ENCODE peak calls at places on chromosome 1, in five cellular contexts. M, Q, K, T and F are unnamed samples.

GRCh38 chr1:221381858-221382623 is 359.8 kb downstream of the DUSP10 start:
- DNase-seq in M (no peak), Q (no peak), K (no peak), T (no peak), F (no peak)

GRCh38 chr1:43687301-43688108 is 19.8 kb upstream of the ST3GAL3 start:
- DNase-seq in M (no peak), Q (no peak), K (peak), T (no peak), F (no peak)

GRCh38 chr1:91578320-91579109 is 77.9 kb downstream of the CDC7 start:
- DNase-seq in M (no peak), Q (no peak), K (no peak), T (peak), F (no peak)

GRCh38 chr1:3597599-3597964 is 13.7 kb downstream of the MEGF6 start:
- DNase-seq in M (peak), Q (no peak), K (no peak), T (no peak), F (peak)

GRCh38 chr1:161039546-161039945 is 782 bp upstream of the TSTD1 start:
- DNase-seq in M (no peak), Q (no peak), K (no peak), T (no peak), F (no peak)

GRCh38 chr1:108646661-108647269 is 14.1 kb downstream of the HENMT1 start:
- DNase-seq in M (peak), Q (no peak), K (peak), T (peak), F (peak)

GRCh38 chr1:184545601-184546000 is 158.8 kb downstream of the C1orf21 start:
- DNase-seq in M (no peak), Q (no peak), K (no peak), T (peak), F (no peak)

GRCh38 chr1:63537940-63538339 is 14.6 kb downstream of the EFCAB7 start:
- DNase-seq in M (peak), Q (no peak), K (no peak), T (peak), F (peak)

GRCh38 chr1:177181631-177182291 is 11.0 kb downstream of the BRINP2 start:
- DNase-seq in M (peak), Q (no peak), K (peak), T (peak), F (peak)

GRCh38 chr1:218366322-218367052 is 21.4 kb downstream of the TGFB2 start:
- DNase-seq in M (no peak), Q (no peak), K (no peak), T (no peak), F (no peak)

GRCh38 chr1:54581621-54582035 is 33.6 kb downstream of the ACOT11 start:
- DNase-seq in M (no peak), Q (peak), K (peak), T (peak), F (no peak)

GRCh38 chr1:91885331-91885715 is 628 bp downstream of the TGFBR3 start:
- DNase-seq in M (no peak), Q (no peak), K (peak), T (peak), F (no peak)

GRCh38 chr1:202376247-202376646 is 27.7 kb downstream of the PPP1R12B start:
- DNase-seq in M (no peak), Q (no peak), K (no peak), T (no peak), F (no peak)

GRCh38 chr1:36583980-36584805 is 101.5 kb upstream of the CSF3R start:
- DNase-seq in M (no peak), Q (no peak), K (no peak), T (no peak), F (no peak)

GRCh38 chr1:185267701-185268100 is 49.3 kb downstream of the IVNS1ABP start:
- DNase-seq in M (no peak), Q (no peak), K (no peak), T (no peak), F (no peak)

GRCh38 chr1:220281159-220281574 is 8.9 kb upstream of the RAB3GAP2 start:
- DNase-seq in M (no peak), Q (no peak), K (no peak), T (peak), F (no peak)

GRCh38 chr1:10796029-10796944 is at the start of gene CASZ1:
- DNase-seq in M (no peak), Q (peak), K (peak), T (peak), F (no peak)

GRCh38 chr1:172449585-172450523 is 6.0 kb upstream of the PIGC start:
- DNase-seq in M (peak), Q (no peak), K (peak), T (peak), F (no peak)

GRCh38 chr1:93338426-93338825 is 7.3 kb upstream of the DR1 start:
- DNase-seq in M (no peak), Q (no peak), K (no peak), T (peak), F (no peak)

GRCh38 chr1:111139234-111139955 is 498 bp downstream of the DRAM2 start:
- DNase-seq in M (peak), Q (no peak), K (no peak), T (peak), F (peak)

GRCh38 chr1:91015358-91015780 is 6.5 kb downstream of the ZNF644 start:
- DNase-seq in M (no peak), Q (no peak), K (no peak), T (peak), F (no peak)

GRCh38 chr1:111988377-111988742 is 1.1 kb downstream of the KCND3 start:
- DNase-seq in M (no peak), Q (no peak), K (no peak), T (no peak), F (no peak)

GRCh38 chr1:228404107-228404720 is 2.4 kb downstream of the TRIM11 start:
- DNase-seq in M (peak), Q (no peak), K (no peak), T (no peak), F (peak)

GRCh38 chr1:119160435-119160834 is 20.0 kb upstream of the WARS2 start:
- DNase-seq in M (no peak), Q (no peak), K (no peak), T (no peak), F (no peak)

GRCh38 chr1:181135815-181136737 is 47.6 kb downstream of the IER5 start:
- DNase-seq in M (no peak), Q (no peak), K (no peak), T (peak), F (no peak)

GRCh38 chr1:159598196-159598595 is 10.6 kb downstream of the APCS start:
- DNase-seq in M (no peak), Q (no peak), K (no peak), T (peak), F (no peak)

GRCh38 chr1:22447581-22448215 is 4.0 kb upstream of the ZBTB40 start:
- DNase-seq in M (no peak), Q (no peak), K (no peak), T (peak), F (no peak)

DNA sequence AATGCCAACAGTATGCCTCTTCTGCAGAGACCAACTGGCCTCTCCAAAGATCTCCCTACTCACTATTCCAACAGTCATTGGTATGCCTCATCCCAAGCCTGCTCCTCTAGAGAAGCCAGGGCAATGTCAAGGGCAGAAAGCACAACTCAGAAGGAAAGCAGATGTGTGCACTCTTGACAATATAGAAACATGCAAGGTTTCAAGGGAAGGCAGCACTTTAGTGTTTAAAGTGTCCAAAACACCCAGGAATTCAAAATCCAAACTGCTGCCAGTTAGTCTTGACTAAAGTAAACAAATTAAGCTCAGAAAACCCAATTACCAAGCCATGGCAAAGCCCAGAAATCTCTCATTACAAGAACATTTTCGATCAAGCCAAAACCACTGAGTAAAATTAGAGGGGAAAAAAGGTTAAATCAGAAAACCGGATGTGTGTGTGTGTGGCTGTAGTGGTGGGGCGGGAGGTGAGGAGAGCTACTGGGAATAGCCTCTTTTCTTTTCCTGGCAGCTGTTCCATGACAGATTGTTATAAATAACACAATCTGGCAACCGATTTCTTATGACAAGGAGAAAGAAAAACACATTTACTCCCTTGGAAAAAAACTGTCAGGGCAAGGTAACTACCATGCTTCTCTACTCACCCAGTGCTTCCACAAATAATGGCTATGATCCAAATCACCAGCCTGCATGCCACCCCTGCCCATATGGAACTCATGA is 39.2 kb downstream of the EIF2B3 start:
- DNase-seq in M (no peak), Q (no peak), K (peak), T (no peak), F (no peak)
- H3K4me3 ChIP-seq in M (no peak), Q (no peak), K (no peak), T (no peak), F (no peak)

GRCh38 chr1:225825078-225825477 is 15.2 kb downstream of the EPHX1 start:
- DNase-seq in M (no peak), Q (no peak), K (no peak), T (no peak), F (no peak)

GRCh38 chr1:225825606-225826005 is 15.7 kb downstream of the EPHX1 start:
- DNase-seq in M (no peak), Q (no peak), K (no peak), T (no peak), F (no peak)

GRCh38 chr1:225824522-225824921 is 14.6 kb downstream of the EPHX1 start:
- DNase-seq in M (no peak), Q (no peak), K (no peak), T (no peak), F (no peak)

GRCh38 chr1:225822655-225823403 is 12.9 kb downstream of the EPHX1 start:
- DNase-seq in M (no peak), Q (no peak), K (no peak), T (no peak), F (no peak)

DNA sequence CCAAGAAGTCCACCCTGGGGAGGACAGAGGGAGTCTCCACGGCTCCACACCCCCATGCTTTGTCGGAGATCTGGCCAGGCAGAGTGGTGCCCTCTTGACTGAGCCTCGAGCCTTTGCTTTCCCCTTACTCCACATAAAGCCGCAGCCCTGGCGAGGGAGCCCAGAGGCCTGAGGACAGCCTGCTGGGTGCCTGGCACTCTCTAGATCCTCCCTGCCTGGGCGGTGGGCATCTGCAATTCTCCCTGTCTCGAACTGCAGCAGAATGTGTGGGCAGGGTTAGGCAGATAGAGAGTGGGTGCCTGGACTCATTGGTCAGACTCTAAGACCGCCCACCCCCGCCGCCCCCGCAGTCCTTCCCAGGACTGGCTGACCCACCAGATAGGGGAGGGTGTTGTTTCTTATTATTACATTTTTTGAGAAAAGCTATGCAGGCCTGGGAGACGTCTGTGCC is 13.9 kb downstream of the EPHX1 start:
- DNase-seq in M (no peak), Q (no peak), K (no peak), T (no peak), F (no peak)
- H3K4me3 ChIP-seq in M (no peak), Q (no peak), K (no peak), T (no peak), F (no peak)

GRCh38 chr1:99646885-99647284 is 972 bp downstream of the PALMD start:
- DNase-seq in M (no peak), Q (no peak), K (no peak), T (no peak), F (no peak)

GRCh38 chr1:99645699-99646531 is at the start of gene PALMD:
- DNase-seq in M (no peak), Q (peak), K (peak), T (peak), F (no peak)

GRCh38 chr1:99645199-99645598 is 714 bp upstream of the PALMD start:
- DNase-seq in M (no peak), Q (peak), K (peak), T (peak), F (no peak)

GRCh38 chr1:99648107-99648506 is 2.2 kb downstream of the PALMD start:
- DNase-seq in M (no peak), Q (no peak), K (peak), T (peak), F (no peak)

DNA sequence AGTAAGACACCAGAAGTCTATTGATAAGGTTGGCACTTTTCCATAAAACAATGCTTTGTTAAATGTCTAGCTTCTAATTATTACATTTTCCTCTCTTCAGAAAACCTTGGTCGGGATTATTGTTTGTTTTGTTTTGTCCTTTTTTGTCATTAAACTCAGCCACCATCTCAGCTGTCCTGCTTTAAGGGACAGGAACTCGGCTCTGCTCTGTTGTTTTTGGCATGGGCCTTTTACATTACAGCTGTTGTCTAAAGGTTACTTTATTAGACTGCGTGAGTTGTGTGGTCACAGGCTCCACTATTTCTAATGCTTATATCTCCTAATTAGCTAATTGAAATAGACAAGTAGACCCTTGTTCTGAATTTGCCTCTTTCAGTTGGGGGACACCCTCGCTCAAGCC is 1.5 kb downstream of the PALMD start:
- DNase-seq in M (no peak), Q (no peak), K (no peak), T (no peak), F (no peak)
- H3K4me3 ChIP-seq in M (no peak), Q (peak), K (peak), T (peak), F (no peak)

GRCh38 chr1:24884751-24885150 is 45.3 kb downstream of the RUNX3 start:
- DNase-seq in M (no peak), Q (no peak), K (no peak), T (no peak), F (no peak)
- H3K4me3 ChIP-seq in M (no peak), Q (no peak), K (no peak), T (no peak), F (no peak)